ENCODE peak calls at places on chromosomes 16 and 17, in ten cellular contexts. One of them, this sample, is unnamed.

GRCh38 chr16:88701541-88702363 is 4.5 kb downstream of the RNF166 start:
- DNase-seq in IMR-90: no peak
- DNase-seq in adipocyte: no peak
- DNase-seq in kidney: no peak
- DNase-seq in endothelial cell of umbilical vein: no peak
- DNase-seq in fibroblast of lung: no peak
- DNase-seq in mammary epithelial cell: no peak
- DNase-seq in K562: no peak
- DNase-seq in GM12878: no peak
- DNase-seq in mesendoderm: no peak
- DNase-seq in this sample: no peak

GRCh38 chr17:79114455-79115301 is 40.1 kb downstream of the ENGASE start:
- DNase-seq in IMR-90: no peak
- DNase-seq in adipocyte: peak; percentile 28
- DNase-seq in kidney: no peak
- DNase-seq in endothelial cell of umbilical vein: no peak
- DNase-seq in fibroblast of lung: no peak
- DNase-seq in mammary epithelial cell: peak; percentile 54
- DNase-seq in K562: no peak
- DNase-seq in GM12878: no peak
- DNase-seq in mesendoderm: peak; percentile 32
- DNase-seq in this sample: peak; percentile 70

GRCh38 chr17:4161179-4161559 is 18.2 kb downstream of the CYB5D2 start:
- DNase-seq in IMR-90: peak; percentile 93
- DNase-seq in adipocyte: peak; percentile 97
- DNase-seq in kidney: no peak
- DNase-seq in endothelial cell of umbilical vein: peak; percentile 69
- DNase-seq in fibroblast of lung: peak; percentile 89
- DNase-seq in mammary epithelial cell: peak; percentile 90
- DNase-seq in K562: peak; percentile 30
- DNase-seq in GM12878: no peak
- DNase-seq in mesendoderm: peak; percentile 92
- DNase-seq in this sample: no peak

GRCh38 chr17:36673637-36674277 is 72.4 kb downstream of the MRM1 start:
- DNase-seq in IMR-90: no peak
- DNase-seq in adipocyte: no peak
- DNase-seq in kidney: no peak
- DNase-seq in endothelial cell of umbilical vein: no peak
- DNase-seq in fibroblast of lung: no peak
- DNase-seq in mammary epithelial cell: no peak
- DNase-seq in K562: no peak
- DNase-seq in GM12878: no peak
- DNase-seq in mesendoderm: no peak
- DNase-seq in this sample: no peak

GRCh38 chr16:57485916-57486857 is at the start of gene DOK4:
- DNase-seq in IMR-90: peak; percentile 58
- DNase-seq in adipocyte: peak; percentile 93
- DNase-seq in kidney: peak; percentile 93
- DNase-seq in endothelial cell of umbilical vein: peak; percentile 36
- DNase-seq in fibroblast of lung: peak; percentile 49
- DNase-seq in mammary epithelial cell: peak; percentile 74
- DNase-seq in K562: peak; percentile 88
- DNase-seq in GM12878: no peak
- DNase-seq in mesendoderm: peak; percentile 75
- DNase-seq in this sample: peak; percentile 88

GRCh38 chr17:32518856-32519768 is 32.3 kb downstream of the CDK5R1 start:
- DNase-seq in IMR-90: no peak
- DNase-seq in adipocyte: peak; percentile 72
- DNase-seq in kidney: peak; percentile 80
- DNase-seq in endothelial cell of umbilical vein: peak; percentile 49
- DNase-seq in fibroblast of lung: peak; percentile 6
- DNase-seq in mammary epithelial cell: peak; percentile 69
- DNase-seq in K562: no peak
- DNase-seq in GM12878: no peak
- DNase-seq in mesendoderm: peak; percentile 96
- DNase-seq in this sample: peak; percentile 47

GRCh38 chr17:75683467-75684041 is 16.4 kb downstream of the SAP30BP start:
- DNase-seq in IMR-90: peak; percentile 80
- DNase-seq in adipocyte: peak; percentile 49
- DNase-seq in kidney: no peak
- DNase-seq in endothelial cell of umbilical vein: no peak
- DNase-seq in fibroblast of lung: peak; percentile 23
- DNase-seq in mammary epithelial cell: peak; percentile 90
- DNase-seq in K562: peak; percentile 62
- DNase-seq in GM12878: no peak
- DNase-seq in mesendoderm: no peak
- DNase-seq in this sample: no peak

GRCh38 chr16:28140788-28141618 is 70.8 kb downstream of the XPO6 start:
- DNase-seq in IMR-90: no peak
- DNase-seq in adipocyte: no peak
- DNase-seq in kidney: no peak
- DNase-seq in endothelial cell of umbilical vein: no peak
- DNase-seq in fibroblast of lung: no peak
- DNase-seq in mammary epithelial cell: no peak
- DNase-seq in K562: no peak
- DNase-seq in GM12878: peak; percentile 90
- DNase-seq in mesendoderm: no peak
- DNase-seq in this sample: no peak

GRCh38 chr16:84059946-84060901 is 17.6 kb upstream of the SLC38A8 start:
- DNase-seq in IMR-90: no peak
- DNase-seq in adipocyte: no peak
- DNase-seq in kidney: no peak
- DNase-seq in endothelial cell of umbilical vein: no peak
- DNase-seq in fibroblast of lung: no peak
- DNase-seq in mammary epithelial cell: no peak
- DNase-seq in K562: no peak
- DNase-seq in GM12878: no peak
- DNase-seq in mesendoderm: no peak
- DNase-seq in this sample: no peak

GRCh38 chr17:15882058-15882720 is 62.7 kb upstream of the ADORA2B start:
- DNase-seq in IMR-90: no peak
- DNase-seq in adipocyte: no peak
- DNase-seq in kidney: no peak
- DNase-seq in endothelial cell of umbilical vein: no peak
- DNase-seq in fibroblast of lung: no peak
- DNase-seq in mammary epithelial cell: no peak
- DNase-seq in K562: peak; percentile 46
- DNase-seq in GM12878: no peak
- DNase-seq in mesendoderm: peak; percentile 67
- DNase-seq in this sample: no peak

GRCh38 chr17:57995076-57995956 is 7.3 kb upstream of the VEZF1 start:
- DNase-seq in IMR-90: peak; percentile 81
- DNase-seq in adipocyte: peak; percentile 86
- DNase-seq in kidney: no peak
- DNase-seq in endothelial cell of umbilical vein: peak; percentile 82
- DNase-seq in fibroblast of lung: peak; percentile 84
- DNase-seq in mammary epithelial cell: peak; percentile 61
- DNase-seq in K562: peak; percentile 81
- DNase-seq in GM12878: no peak
- DNase-seq in mesendoderm: peak; percentile 91
- DNase-seq in this sample: peak; percentile 65

GRCh38 chr17:41801374-41802062 is 10.2 kb downstream of the P3H4 start:
- DNase-seq in IMR-90: peak; percentile 72
- DNase-seq in adipocyte: peak; percentile 92
- DNase-seq in kidney: peak; percentile 93
- DNase-seq in endothelial cell of umbilical vein: peak; percentile 77
- DNase-seq in fibroblast of lung: peak; percentile 77
- DNase-seq in mammary epithelial cell: peak; percentile 76
- DNase-seq in K562: peak; percentile 86
- DNase-seq in GM12878: no peak
- DNase-seq in mesendoderm: peak; percentile 91
- DNase-seq in this sample: peak; percentile 90

GRCh38 chr16:80060470-80060869 is 459.9 kb upstream of the MAF start:
- DNase-seq in IMR-90: no peak
- DNase-seq in adipocyte: no peak
- DNase-seq in kidney: no peak
- DNase-seq in endothelial cell of umbilical vein: no peak
- DNase-seq in fibroblast of lung: no peak
- DNase-seq in mammary epithelial cell: no peak
- DNase-seq in K562: no peak
- DNase-seq in GM12878: no peak
- DNase-seq in mesendoderm: no peak
- DNase-seq in this sample: no peak

GRCh38 chr17:6923385-6923784 is 72.5 kb upstream of the ALOX12 start:
- DNase-seq in IMR-90: no peak
- DNase-seq in adipocyte: no peak
- DNase-seq in kidney: no peak
- DNase-seq in endothelial cell of umbilical vein: no peak
- DNase-seq in fibroblast of lung: no peak
- DNase-seq in mammary epithelial cell: no peak
- DNase-seq in K562: no peak
- DNase-seq in GM12878: no peak
- DNase-seq in mesendoderm: no peak
- DNase-seq in this sample: no peak

GRCh38 chr17:42411321-42411820 is 11.7 kb downstream of the CAVIN1 start:
- DNase-seq in IMR-90: no peak
- DNase-seq in adipocyte: no peak
- DNase-seq in kidney: no peak
- DNase-seq in endothelial cell of umbilical vein: peak; percentile 34
- DNase-seq in fibroblast of lung: no peak
- DNase-seq in mammary epithelial cell: no peak
- DNase-seq in K562: no peak
- DNase-seq in GM12878: no peak
- DNase-seq in mesendoderm: no peak
- DNase-seq in this sample: no peak

GRCh38 chr16:67170168-67170947 is at the start of gene NOL3:
- DNase-seq in IMR-90: peak; percentile 76
- DNase-seq in adipocyte: peak; percentile 93
- DNase-seq in kidney: peak; percentile 95
- DNase-seq in endothelial cell of umbilical vein: peak; percentile 88
- DNase-seq in fibroblast of lung: peak; percentile 89
- DNase-seq in mammary epithelial cell: peak; percentile 73
- DNase-seq in K562: peak; percentile 87
- DNase-seq in GM12878: peak; percentile 58
- DNase-seq in mesendoderm: peak; percentile 90
- DNase-seq in this sample: peak; percentile 89

GRCh38 chr16:66223176-66223780 is 143.2 kb upstream of the CDH5 start:
- DNase-seq in IMR-90: peak; percentile 68
- DNase-seq in adipocyte: peak; percentile 52
- DNase-seq in kidney: no peak
- DNase-seq in endothelial cell of umbilical vein: no peak
- DNase-seq in fibroblast of lung: peak; percentile 39
- DNase-seq in mammary epithelial cell: no peak
- DNase-seq in K562: no peak
- DNase-seq in GM12878: no peak
- DNase-seq in mesendoderm: no peak
- DNase-seq in this sample: no peak

GRCh38 chr17:74274060-74274702 is at the start of gene DNAI2:
- DNase-seq in IMR-90: no peak
- DNase-seq in adipocyte: no peak
- DNase-seq in kidney: no peak
- DNase-seq in endothelial cell of umbilical vein: no peak
- DNase-seq in fibroblast of lung: no peak
- DNase-seq in mammary epithelial cell: no peak
- DNase-seq in K562: no peak
- DNase-seq in GM12878: no peak
- DNase-seq in mesendoderm: peak; percentile 62
- DNase-seq in this sample: no peak

GRCh38 chr17:55320594-55321506 is 56.1 kb downstream of the HLF start:
- DNase-seq in IMR-90: no peak
- DNase-seq in adipocyte: no peak
- DNase-seq in kidney: no peak
- DNase-seq in endothelial cell of umbilical vein: no peak
- DNase-seq in fibroblast of lung: peak; percentile 42
- DNase-seq in mammary epithelial cell: peak; percentile 65
- DNase-seq in K562: no peak
- DNase-seq in GM12878: no peak
- DNase-seq in mesendoderm: no peak
- DNase-seq in this sample: no peak

GRCh38 chr16:2008009-2008526 is 1.6 kb downstream of the ZNF598 start:
- DNase-seq in IMR-90: peak; percentile 34
- DNase-seq in adipocyte: peak; percentile 20
- DNase-seq in kidney: peak; percentile 64
- DNase-seq in endothelial cell of umbilical vein: peak; percentile 46
- DNase-seq in fibroblast of lung: peak; percentile 64
- DNase-seq in mammary epithelial cell: peak; percentile 93
- DNase-seq in K562: no peak
- DNase-seq in GM12878: no peak
- DNase-seq in mesendoderm: no peak
- DNase-seq in this sample: peak; percentile 71
- H3K9ac ChIP-seq in IMR-90: peak overlapping the region; percentile 13
- H3K9ac ChIP-seq in adipocyte: peak overlapping the region; percentile 95
- H3K9ac ChIP-seq in kidney: peak overlapping the region; percentile 80
- H3K9ac ChIP-seq in endothelial cell of umbilical vein: peak overlapping the region; percentile 89
- H3K9ac ChIP-seq in fibroblast of lung: no peak overlapping the region
- H3K9ac ChIP-seq in mammary epithelial cell: peak overlapping the region; percentile 84
- H3K9ac ChIP-seq in K562: peak overlapping the region; percentile 99
- H3K9ac ChIP-seq in GM12878: peak overlapping the region; percentile 92
- H3K9ac ChIP-seq in mesendoderm: peak overlapping the region; percentile 83
- H3K9ac ChIP-seq in this sample: peak overlapping the region; percentile 98

GRCh38 chr17:77375917-77376651 is 235.3 kb downstream of the SEC14L1 start:
- DNase-seq in IMR-90: peak; percentile 92
- DNase-seq in adipocyte: peak; percentile 82
- DNase-seq in kidney: no peak
- DNase-seq in endothelial cell of umbilical vein: no peak
- DNase-seq in fibroblast of lung: peak; percentile 84
- DNase-seq in mammary epithelial cell: peak; percentile 59
- DNase-seq in K562: no peak
- DNase-seq in GM12878: no peak
- DNase-seq in mesendoderm: peak; percentile 57
- DNase-seq in this sample: no peak
- H3K4me1 ChIP-seq in IMR-90: peaks cover 62% of the 10 kb centered on the region
- H3K4me1 ChIP-seq in adipocyte: peaks cover 69% of the 10 kb centered on the region
- H3K4me1 ChIP-seq in kidney: peaks cover 66% of the 10 kb centered on the region
- H3K4me1 ChIP-seq in endothelial cell of umbilical vein: peaks cover 15% of the 10 kb centered on the region
- H3K4me1 ChIP-seq in fibroblast of lung: peaks cover 53% of the 10 kb centered on the region
- H3K4me1 ChIP-seq in mammary epithelial cell: peaks cover 62% of the 10 kb centered on the region
- H3K4me1 ChIP-seq in K562: peaks cover 43% of the 10 kb centered on the region
- H3K4me1 ChIP-seq in GM12878: peaks cover 34% of the 10 kb centered on the region
- H3K4me1 ChIP-seq in mesendoderm: peaks cover 21% of the 10 kb centered on the region
- H3K4me1 ChIP-seq in this sample: peaks cover 20% of the 10 kb centered on the region

DNA sequence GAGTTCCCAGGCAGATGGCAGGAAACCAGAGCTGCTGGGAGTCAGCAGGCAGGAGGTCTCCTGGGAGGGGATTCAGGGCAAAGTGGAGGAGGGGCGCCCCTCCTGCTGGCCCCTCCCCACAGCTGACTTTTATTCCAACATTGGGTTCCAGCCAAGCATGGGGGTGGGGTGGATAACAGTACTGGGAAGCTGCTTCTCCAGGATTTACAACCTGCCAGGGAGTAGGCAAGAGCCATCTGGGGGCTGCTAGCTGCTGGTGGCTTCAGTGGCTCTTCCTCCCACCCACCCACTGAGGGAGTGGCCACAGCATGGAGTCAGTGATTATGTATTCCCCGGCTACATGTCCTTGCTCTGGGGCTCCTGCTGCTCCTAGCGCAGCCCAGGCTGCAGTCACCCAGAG is 36.8 kb downstream of the TMEM132E start:
- DNase-seq in IMR-90: no peak
- DNase-seq in adipocyte: no peak
- DNase-seq in kidney: no peak
- DNase-seq in endothelial cell of umbilical vein: no peak
- DNase-seq in fibroblast of lung: no peak
- DNase-seq in mammary epithelial cell: no peak
- DNase-seq in K562: no peak
- DNase-seq in GM12878: no peak
- DNase-seq in mesendoderm: peak; percentile 70
- DNase-seq in this sample: no peak
- H3K9ac ChIP-seq in IMR-90: no peak overlapping the region
- H3K9ac ChIP-seq in adipocyte: no peak overlapping the region
- H3K9ac ChIP-seq in kidney: no peak overlapping the region
- H3K9ac ChIP-seq in endothelial cell of umbilical vein: no peak overlapping the region
- H3K9ac ChIP-seq in fibroblast of lung: no peak overlapping the region
- H3K9ac ChIP-seq in mammary epithelial cell: no peak overlapping the region
- H3K9ac ChIP-seq in K562: peak overlapping the region; percentile 26
- H3K9ac ChIP-seq in GM12878: no peak overlapping the region
- H3K9ac ChIP-seq in mesendoderm: peak overlapping the region; percentile 37
- H3K9ac ChIP-seq in this sample: no peak overlapping the region

GRCh38 chr17:17025621-17026020 is 16.6 kb upstream of the MPRIP start:
- DNase-seq in IMR-90: no peak
- DNase-seq in adipocyte: no peak
- DNase-seq in kidney: peak; percentile 44
- DNase-seq in endothelial cell of umbilical vein: no peak
- DNase-seq in fibroblast of lung: no peak
- DNase-seq in mammary epithelial cell: no peak
- DNase-seq in K562: no peak
- DNase-seq in GM12878: no peak
- DNase-seq in mesendoderm: no peak
- DNase-seq in this sample: no peak
- H3K4me1 ChIP-seq in IMR-90: peaks cover 9% of the 10 kb centered on the region
- H3K4me1 ChIP-seq in adipocyte: peaks cover 22% of the 10 kb centered on the region
- H3K4me1 ChIP-seq in kidney: peaks cover 14% of the 10 kb centered on the region
- H3K4me1 ChIP-seq in endothelial cell of umbilical vein: peaks cover 7% of the 10 kb centered on the region
- H3K4me1 ChIP-seq in fibroblast of lung: peaks cover 3% of the 10 kb centered on the region
- H3K4me1 ChIP-seq in mammary epithelial cell: peaks cover 34% of the 10 kb centered on the region
- H3K4me1 ChIP-seq in K562: peaks cover 21% of the 10 kb centered on the region
- H3K4me1 ChIP-seq in GM12878: no peaks in the 10 kb centered on the region
- H3K4me1 ChIP-seq in mesendoderm: peaks cover 20% of the 10 kb centered on the region
- H3K4me1 ChIP-seq in this sample: peaks cover 13% of the 10 kb centered on the region

This sample was measured in colonic mucosa.